ENCODE peak calls at places on chromosome 16, in five cellular contexts. One of them, this sample, is unnamed.

GRCh38 chr16:74867281-74867849 is 92.7 kb upstream of the FA2H start:
- DNase-seq in NCI-H1092: no peak
- DNase-seq in tibial artery: no peak
- DNase-seq in HCT116: no peak
- DNase-seq in activated T-cell treated with anti-CD3 and anti-CD28 coated beads for 24 hours: no peak
- DNase-seq in this sample: no peak

GRCh38 chr16:85746431-85747227 is 4.3 kb downstream of the C16orf74 start:
- DNase-seq in NCI-H1092: no peak
- DNase-seq in tibial artery: no peak
- DNase-seq in HCT116: peak; percentile 89
- DNase-seq in activated T-cell treated with anti-CD3 and anti-CD28 coated beads for 24 hours: no peak
- DNase-seq in this sample: peak; percentile 79

GRCh38 chr16:12539185-12539929 is 264.3 kb downstream of the CPPED1 start:
- DNase-seq in NCI-H1092: no peak
- DNase-seq in tibial artery: no peak
- DNase-seq in HCT116: no peak
- DNase-seq in activated T-cell treated with anti-CD3 and anti-CD28 coated beads for 24 hours: peak; percentile 26
- DNase-seq in this sample: no peak

GRCh38 chr16:57795431-57795878 is 6.8 kb downstream of the KIFC3 start:
- DNase-seq in NCI-H1092: no peak
- DNase-seq in tibial artery: no peak
- DNase-seq in HCT116: peak; percentile 53
- DNase-seq in activated T-cell treated with anti-CD3 and anti-CD28 coated beads for 24 hours: no peak
- DNase-seq in this sample: peak; percentile 80

GRCh38 chr16:68981971-68982370 is 123.5 kb upstream of the HAS3 start:
- DNase-seq in NCI-H1092: no peak
- DNase-seq in tibial artery: no peak
- DNase-seq in HCT116: no peak
- DNase-seq in activated T-cell treated with anti-CD3 and anti-CD28 coated beads for 24 hours: no peak
- DNase-seq in this sample: no peak

GRCh38 chr16:19697756-19698318 is 20.2 kb downstream of the KNOP1 start:
- DNase-seq in NCI-H1092: no peak
- DNase-seq in tibial artery: no peak
- DNase-seq in HCT116: no peak
- DNase-seq in activated T-cell treated with anti-CD3 and anti-CD28 coated beads for 24 hours: no peak
- DNase-seq in this sample: no peak

GRCh38 chr16:23072084-23072599 is 77.1 kb downstream of the USP31 start:
- DNase-seq in NCI-H1092: no peak
- DNase-seq in tibial artery: peak; percentile 32
- DNase-seq in HCT116: no peak
- DNase-seq in activated T-cell treated with anti-CD3 and anti-CD28 coated beads for 24 hours: no peak
- DNase-seq in this sample: peak; percentile 44

GRCh38 chr16:72189865-72190371 is 18.0 kb upstream of the PMFBP1 start:
- DNase-seq in NCI-H1092: no peak
- DNase-seq in tibial artery: peak; percentile 49
- DNase-seq in HCT116: no peak
- DNase-seq in activated T-cell treated with anti-CD3 and anti-CD28 coated beads for 24 hours: no peak
- DNase-seq in this sample: no peak

GRCh38 chr16:30874821-30875717 is 18.8 kb downstream of the BCL7C start:
- DNase-seq in NCI-H1092: peak; percentile 92
- DNase-seq in tibial artery: peak; percentile 85
- DNase-seq in HCT116: peak; percentile 74
- DNase-seq in activated T-cell treated with anti-CD3 and anti-CD28 coated beads for 24 hours: peak; percentile 87
- DNase-seq in this sample: peak; percentile 95

GRCh38 chr16:52470601-52471000 is 76.3 kb downstream of the TOX3 start:
- DNase-seq in NCI-H1092: peak; percentile 34
- DNase-seq in tibial artery: no peak
- DNase-seq in HCT116: no peak
- DNase-seq in activated T-cell treated with anti-CD3 and anti-CD28 coated beads for 24 hours: no peak
- DNase-seq in this sample: no peak

GRCh38 chr16:84058664-84059063 is 16.1 kb upstream of the SLC38A8 start:
- DNase-seq in NCI-H1092: no peak
- DNase-seq in tibial artery: no peak
- DNase-seq in HCT116: no peak
- DNase-seq in activated T-cell treated with anti-CD3 and anti-CD28 coated beads for 24 hours: no peak
- DNase-seq in this sample: peak; percentile 49

GRCh38 chr16:56797861-56798260 is 67.1 kb upstream of the SLC12A3 start:
- DNase-seq in NCI-H1092: no peak
- DNase-seq in tibial artery: no peak
- DNase-seq in HCT116: no peak
- DNase-seq in activated T-cell treated with anti-CD3 and anti-CD28 coated beads for 24 hours: no peak
- DNase-seq in this sample: no peak

GRCh38 chr16:57000271-57001025 is 11.1 kb downstream of the NLRC5 start:
- DNase-seq in NCI-H1092: no peak
- DNase-seq in tibial artery: peak; percentile 77
- DNase-seq in HCT116: peak; percentile 19
- DNase-seq in activated T-cell treated with anti-CD3 and anti-CD28 coated beads for 24 hours: peak; percentile 44
- DNase-seq in this sample: no peak

GRCh38 chr16:81451753-81452680 is 7.4 kb downstream of the CMIP start:
- DNase-seq in NCI-H1092: no peak
- DNase-seq in tibial artery: peak; percentile 63
- DNase-seq in HCT116: no peak
- DNase-seq in activated T-cell treated with anti-CD3 and anti-CD28 coated beads for 24 hours: no peak
- DNase-seq in this sample: no peak

GRCh38 chr16:29304251-29304900 is 102.1 kb downstream of the NPIPB11 start:
- DNase-seq in NCI-H1092: no peak
- DNase-seq in tibial artery: no peak
- DNase-seq in HCT116: no peak
- DNase-seq in activated T-cell treated with anti-CD3 and anti-CD28 coated beads for 24 hours: no peak
- DNase-seq in this sample: no peak